ENCODE peak calls at places on chromosomes 7 and 10, in five cellular contexts. D, E, A, W and J are unnamed samples.
A peak's percentile ranks its signal among the peaks of the same experiment; 100 is the strongest.

GRCh38 chr7:150323682-150324365 is 479 bp upstream of the ACTR3C start:
- DNase-seq in D (no peak), E (no peak), A (no peak), W (no peak), J (peak; percentile 70)

GRCh38 chr7:4204530-4205165 is 477.4 kb upstream of the FOXK1 start:
- DNase-seq in D (peak; percentile 29), E (no peak), A (no peak), W (no peak), J (peak; percentile 15)

GRCh38 chr10:12984165-12984747 is 17.3 kb downstream of the CCDC3 start:
- DNase-seq in D (no peak), E (peak; percentile 80), A (no peak), W (no peak), J (no peak)

GRCh38 chr10:105800626-105801025 is 1159.5 kb downstream of the SORCS3 start:
- DNase-seq in D (no peak), E (no peak), A (no peak), W (no peak), J (no peak)

GRCh38 chr10:1217661-1218060 is 161.5 kb downstream of the WDR37 start:
- DNase-seq in D (no peak), E (no peak), A (no peak), W (no peak), J (no peak)

GRCh38 chr7:42090806-42091205 is 146.2 kb downstream of the GLI3 start:
- DNase-seq in D (no peak), E (no peak), A (no peak), W (no peak), J (no peak)

GRCh38 chr10:107148906-107149305 is 15.6 kb downstream of the SORCS1 start:
- DNase-seq in D (no peak), E (no peak), A (no peak), W (no peak), J (no peak)

GRCh38 chr7:95611224-95611623 is 14.9 kb upstream of the PDK4 start:
- DNase-seq in D (no peak), E (no peak), A (no peak), W (no peak), J (no peak)